ENCODE peak calls at places on chromosomes 11 and 22, in six cellular contexts. One of them, this sample, is unnamed.

GRCh38 chr22:23401910-23402274 is 178.2 kb downstream of the IGLL1 start:
- DNase-seq in putamen: no peak
- DNase-seq in activated T-helper 1 cell treated with anti-CD3 and anti-CD28 coated beads, Interleukin-12 subunit alpha, Interleukin-12 subunit beta, Interleukin-2, Interleukin-4 antibody, amounts not matched to agents 30 ng/mL and 10 ng/mL and 1 ng/mL, durations not matched to agents 14 hours and 24 hours and 36 hours: no peak
- DNase-seq in NCI-H2029 treated with DMSO at 0.1 percent for 48 hours: no peak
- DNase-seq in memory B cell: no peak
- DNase-seq in astrocyte of the spinal cord: no peak
- DNase-seq in this sample: no peak

GRCh38 chr22:46453006-46453828 is 84.2 kb downstream of the CELSR1 start:
- DNase-seq in putamen: no peak
- DNase-seq in activated T-helper 1 cell treated with anti-CD3 and anti-CD28 coated beads, Interleukin-12 subunit alpha, Interleukin-12 subunit beta, Interleukin-2, Interleukin-4 antibody, amounts not matched to agents 30 ng/mL and 10 ng/mL and 1 ng/mL, durations not matched to agents 14 hours and 24 hours and 36 hours: no peak
- DNase-seq in NCI-H2029 treated with DMSO at 0.1 percent for 48 hours: no peak
- DNase-seq in memory B cell: no peak
- DNase-seq in astrocyte of the spinal cord: no peak
- DNase-seq in this sample: no peak

GRCh38 chr22:20159088-20159487 is 8.2 kb upstream of the CCDC188 start:
- DNase-seq in putamen: no peak
- DNase-seq in activated T-helper 1 cell treated with anti-CD3 and anti-CD28 coated beads, Interleukin-12 subunit alpha, Interleukin-12 subunit beta, Interleukin-2, Interleukin-4 antibody, amounts not matched to agents 30 ng/mL and 10 ng/mL and 1 ng/mL, durations not matched to agents 14 hours and 24 hours and 36 hours: no peak
- DNase-seq in NCI-H2029 treated with DMSO at 0.1 percent for 48 hours: no peak
- DNase-seq in memory B cell: no peak
- DNase-seq in astrocyte of the spinal cord: no peak
- DNase-seq in this sample: no peak

GRCh38 chr11:59262419-59262818 is 49.7 kb upstream of the MPEG1 start:
- DNase-seq in putamen: no peak
- DNase-seq in activated T-helper 1 cell treated with anti-CD3 and anti-CD28 coated beads, Interleukin-12 subunit alpha, Interleukin-12 subunit beta, Interleukin-2, Interleukin-4 antibody, amounts not matched to agents 30 ng/mL and 10 ng/mL and 1 ng/mL, durations not matched to agents 14 hours and 24 hours and 36 hours: no peak
- DNase-seq in NCI-H2029 treated with DMSO at 0.1 percent for 48 hours: no peak
- DNase-seq in memory B cell: no peak
- DNase-seq in astrocyte of the spinal cord: no peak
- DNase-seq in this sample: no peak

GRCh38 chr11:65479184-65480145 is 19.4 kb upstream of the MALAT1 start:
- DNase-seq in putamen: peak; percentile 73
- DNase-seq in activated T-helper 1 cell treated with anti-CD3 and anti-CD28 coated beads, Interleukin-12 subunit alpha, Interleukin-12 subunit beta, Interleukin-2, Interleukin-4 antibody, amounts not matched to agents 30 ng/mL and 10 ng/mL and 1 ng/mL, durations not matched to agents 14 hours and 24 hours and 36 hours: no peak
- DNase-seq in NCI-H2029 treated with DMSO at 0.1 percent for 48 hours: no peak
- DNase-seq in memory B cell: no peak
- DNase-seq in astrocyte of the spinal cord: peak; percentile 84
- DNase-seq in this sample: no peak

GRCh38 chr11:76455331-76455730 is 10.5 kb downstream of the EMSY start:
- DNase-seq in putamen: no peak
- DNase-seq in activated T-helper 1 cell treated with anti-CD3 and anti-CD28 coated beads, Interleukin-12 subunit alpha, Interleukin-12 subunit beta, Interleukin-2, Interleukin-4 antibody, amounts not matched to agents 30 ng/mL and 10 ng/mL and 1 ng/mL, durations not matched to agents 14 hours and 24 hours and 36 hours: no peak
- DNase-seq in NCI-H2029 treated with DMSO at 0.1 percent for 48 hours: no peak
- DNase-seq in memory B cell: no peak
- DNase-seq in astrocyte of the spinal cord: peak; percentile 17
- DNase-seq in this sample: no peak

GRCh38 chr22:26648761-26649363 is 8.5 kb upstream of the MIAT start:
- DNase-seq in putamen: no peak
- DNase-seq in activated T-helper 1 cell treated with anti-CD3 and anti-CD28 coated beads, Interleukin-12 subunit alpha, Interleukin-12 subunit beta, Interleukin-2, Interleukin-4 antibody, amounts not matched to agents 30 ng/mL and 10 ng/mL and 1 ng/mL, durations not matched to agents 14 hours and 24 hours and 36 hours: no peak
- DNase-seq in NCI-H2029 treated with DMSO at 0.1 percent for 48 hours: peak; percentile 18
- DNase-seq in memory B cell: no peak
- DNase-seq in astrocyte of the spinal cord: no peak
- DNase-seq in this sample: no peak

GRCh38 chr11:115709297-115709696 is 205.1 kb upstream of the CADM1 start:
- DNase-seq in putamen: no peak
- DNase-seq in activated T-helper 1 cell treated with anti-CD3 and anti-CD28 coated beads, Interleukin-12 subunit alpha, Interleukin-12 subunit beta, Interleukin-2, Interleukin-4 antibody, amounts not matched to agents 30 ng/mL and 10 ng/mL and 1 ng/mL, durations not matched to agents 14 hours and 24 hours and 36 hours: no peak
- DNase-seq in NCI-H2029 treated with DMSO at 0.1 percent for 48 hours: no peak
- DNase-seq in memory B cell: peak; percentile 22
- DNase-seq in astrocyte of the spinal cord: no peak
- DNase-seq in this sample: no peak

GRCh38 chr22:20567993-20568417 is 60.6 kb downstream of the MED15 start:
- DNase-seq in putamen: no peak
- DNase-seq in activated T-helper 1 cell treated with anti-CD3 and anti-CD28 coated beads, Interleukin-12 subunit alpha, Interleukin-12 subunit beta, Interleukin-2, Interleukin-4 antibody, amounts not matched to agents 30 ng/mL and 10 ng/mL and 1 ng/mL, durations not matched to agents 14 hours and 24 hours and 36 hours: no peak
- DNase-seq in NCI-H2029 treated with DMSO at 0.1 percent for 48 hours: no peak
- DNase-seq in memory B cell: no peak
- DNase-seq in astrocyte of the spinal cord: peak; percentile 47
- DNase-seq in this sample: no peak

GRCh38 chr22:35752833-35753189 is 35.1 kb downstream of the APOL5 start:
- DNase-seq in putamen: no peak
- DNase-seq in activated T-helper 1 cell treated with anti-CD3 and anti-CD28 coated beads, Interleukin-12 subunit alpha, Interleukin-12 subunit beta, Interleukin-2, Interleukin-4 antibody, amounts not matched to agents 30 ng/mL and 10 ng/mL and 1 ng/mL, durations not matched to agents 14 hours and 24 hours and 36 hours: no peak
- DNase-seq in NCI-H2029 treated with DMSO at 0.1 percent for 48 hours: no peak
- DNase-seq in memory B cell: no peak
- DNase-seq in astrocyte of the spinal cord: no peak
- DNase-seq in this sample: no peak

GRCh38 chr11:92978226-92979111 is 9.0 kb downstream of the MTNR1B start:
- DNase-seq in putamen: no peak
- DNase-seq in activated T-helper 1 cell treated with anti-CD3 and anti-CD28 coated beads, Interleukin-12 subunit alpha, Interleukin-12 subunit beta, Interleukin-2, Interleukin-4 antibody, amounts not matched to agents 30 ng/mL and 10 ng/mL and 1 ng/mL, durations not matched to agents 14 hours and 24 hours and 36 hours: no peak
- DNase-seq in NCI-H2029 treated with DMSO at 0.1 percent for 48 hours: peak; percentile 91
- DNase-seq in memory B cell: no peak
- DNase-seq in astrocyte of the spinal cord: peak; percentile 59
- DNase-seq in this sample: no peak

GRCh38 chr11:8362899-8363298 is 99.2 kb upstream of the LMO1 start:
- DNase-seq in putamen: no peak
- DNase-seq in activated T-helper 1 cell treated with anti-CD3 and anti-CD28 coated beads, Interleukin-12 subunit alpha, Interleukin-12 subunit beta, Interleukin-2, Interleukin-4 antibody, amounts not matched to agents 30 ng/mL and 10 ng/mL and 1 ng/mL, durations not matched to agents 14 hours and 24 hours and 36 hours: no peak
- DNase-seq in NCI-H2029 treated with DMSO at 0.1 percent for 48 hours: no peak
- DNase-seq in memory B cell: no peak
- DNase-seq in astrocyte of the spinal cord: no peak
- DNase-seq in this sample: no peak

GRCh38 chr11:122137081-122137793 is 21.2 kb upstream of the BLID start:
- DNase-seq in putamen: no peak
- DNase-seq in activated T-helper 1 cell treated with anti-CD3 and anti-CD28 coated beads, Interleukin-12 subunit alpha, Interleukin-12 subunit beta, Interleukin-2, Interleukin-4 antibody, amounts not matched to agents 30 ng/mL and 10 ng/mL and 1 ng/mL, durations not matched to agents 14 hours and 24 hours and 36 hours: no peak
- DNase-seq in NCI-H2029 treated with DMSO at 0.1 percent for 48 hours: no peak
- DNase-seq in memory B cell: no peak
- DNase-seq in astrocyte of the spinal cord: peak; percentile 91
- DNase-seq in this sample: no peak

GRCh38 chr11:11978792-11979486 is 29.5 kb downstream of the DKK3 start:
- DNase-seq in putamen: no peak
- DNase-seq in activated T-helper 1 cell treated with anti-CD3 and anti-CD28 coated beads, Interleukin-12 subunit alpha, Interleukin-12 subunit beta, Interleukin-2, Interleukin-4 antibody, amounts not matched to agents 30 ng/mL and 10 ng/mL and 1 ng/mL, durations not matched to agents 14 hours and 24 hours and 36 hours: no peak
- DNase-seq in NCI-H2029 treated with DMSO at 0.1 percent for 48 hours: no peak
- DNase-seq in memory B cell: no peak
- DNase-seq in astrocyte of the spinal cord: peak; percentile 77
- DNase-seq in this sample: no peak

GRCh38 chr11:2348986-2349385 is 28.1 kb upstream of the CD81 start:
- DNase-seq in putamen: no peak
- DNase-seq in activated T-helper 1 cell treated with anti-CD3 and anti-CD28 coated beads, Interleukin-12 subunit alpha, Interleukin-12 subunit beta, Interleukin-2, Interleukin-4 antibody, amounts not matched to agents 30 ng/mL and 10 ng/mL and 1 ng/mL, durations not matched to agents 14 hours and 24 hours and 36 hours: no peak
- DNase-seq in NCI-H2029 treated with DMSO at 0.1 percent for 48 hours: no peak
- DNase-seq in memory B cell: no peak
- DNase-seq in astrocyte of the spinal cord: peak; percentile 14
- DNase-seq in this sample: no peak

GRCh38 chr11:87254582-87254981 is 216.8 kb downstream of the TMEM135 start:
- DNase-seq in putamen: no peak
- DNase-seq in activated T-helper 1 cell treated with anti-CD3 and anti-CD28 coated beads, Interleukin-12 subunit alpha, Interleukin-12 subunit beta, Interleukin-2, Interleukin-4 antibody, amounts not matched to agents 30 ng/mL and 10 ng/mL and 1 ng/mL, durations not matched to agents 14 hours and 24 hours and 36 hours: no peak
- DNase-seq in NCI-H2029 treated with DMSO at 0.1 percent for 48 hours: no peak
- DNase-seq in memory B cell: no peak
- DNase-seq in astrocyte of the spinal cord: no peak
- DNase-seq in this sample: no peak

GRCh38 chr11:130001491-130002351 is 914 bp downstream of the PRDM10 start:
- DNase-seq in putamen: peak; percentile 22
- DNase-seq in activated T-helper 1 cell treated with anti-CD3 and anti-CD28 coated beads, Interleukin-12 subunit alpha, Interleukin-12 subunit beta, Interleukin-2, Interleukin-4 antibody, amounts not matched to agents 30 ng/mL and 10 ng/mL and 1 ng/mL, durations not matched to agents 14 hours and 24 hours and 36 hours: peak; percentile 2
- DNase-seq in NCI-H2029 treated with DMSO at 0.1 percent for 48 hours: no peak
- DNase-seq in memory B cell: peak; percentile 20
- DNase-seq in astrocyte of the spinal cord: peak; percentile 24
- DNase-seq in this sample: no peak

GRCh38 chr11:66612458-66612857 is 4.0 kb upstream of the RBM14 start:
- DNase-seq in putamen: no peak
- DNase-seq in activated T-helper 1 cell treated with anti-CD3 and anti-CD28 coated beads, Interleukin-12 subunit alpha, Interleukin-12 subunit beta, Interleukin-2, Interleukin-4 antibody, amounts not matched to agents 30 ng/mL and 10 ng/mL and 1 ng/mL, durations not matched to agents 14 hours and 24 hours and 36 hours: no peak
- DNase-seq in NCI-H2029 treated with DMSO at 0.1 percent for 48 hours: no peak
- DNase-seq in memory B cell: no peak
- DNase-seq in astrocyte of the spinal cord: no peak
- DNase-seq in this sample: no peak

GRCh38 chr11:65424200-65425104 is 1.9 kb downstream of the NEAT1 start:
- DNase-seq in putamen: no peak
- DNase-seq in activated T-helper 1 cell treated with anti-CD3 and anti-CD28 coated beads, Interleukin-12 subunit alpha, Interleukin-12 subunit beta, Interleukin-2, Interleukin-4 antibody, amounts not matched to agents 30 ng/mL and 10 ng/mL and 1 ng/mL, durations not matched to agents 14 hours and 24 hours and 36 hours: peak; percentile 44
- DNase-seq in NCI-H2029 treated with DMSO at 0.1 percent for 48 hours: no peak
- DNase-seq in memory B cell: peak; percentile 45
- DNase-seq in astrocyte of the spinal cord: peak; percentile 51
- DNase-seq in this sample: peak; percentile 35

GRCh38 chr11:12683857-12684256 is 9.6 kb downstream of the TEAD1 start:
- DNase-seq in putamen: no peak
- DNase-seq in activated T-helper 1 cell treated with anti-CD3 and anti-CD28 coated beads, Interleukin-12 subunit alpha, Interleukin-12 subunit beta, Interleukin-2, Interleukin-4 antibody, amounts not matched to agents 30 ng/mL and 10 ng/mL and 1 ng/mL, durations not matched to agents 14 hours and 24 hours and 36 hours: no peak
- DNase-seq in NCI-H2029 treated with DMSO at 0.1 percent for 48 hours: no peak
- DNase-seq in memory B cell: no peak
- DNase-seq in astrocyte of the spinal cord: no peak
- DNase-seq in this sample: no peak

GRCh38 chr11:92707173-92707619 is 262.3 kb upstream of the MTNR1B start:
- DNase-seq in putamen: no peak
- DNase-seq in activated T-helper 1 cell treated with anti-CD3 and anti-CD28 coated beads, Interleukin-12 subunit alpha, Interleukin-12 subunit beta, Interleukin-2, Interleukin-4 antibody, amounts not matched to agents 30 ng/mL and 10 ng/mL and 1 ng/mL, durations not matched to agents 14 hours and 24 hours and 36 hours: no peak
- DNase-seq in NCI-H2029 treated with DMSO at 0.1 percent for 48 hours: peak; percentile 91
- DNase-seq in memory B cell: no peak
- DNase-seq in astrocyte of the spinal cord: no peak
- DNase-seq in this sample: no peak

GRCh38 chr22:47031628-47031915 is 269.1 kb downstream of the TBC1D22A start:
- DNase-seq in putamen: no peak
- DNase-seq in activated T-helper 1 cell treated with anti-CD3 and anti-CD28 coated beads, Interleukin-12 subunit alpha, Interleukin-12 subunit beta, Interleukin-2, Interleukin-4 antibody, amounts not matched to agents 30 ng/mL and 10 ng/mL and 1 ng/mL, durations not matched to agents 14 hours and 24 hours and 36 hours: no peak
- DNase-seq in NCI-H2029 treated with DMSO at 0.1 percent for 48 hours: no peak
- DNase-seq in memory B cell: no peak
- DNase-seq in astrocyte of the spinal cord: no peak
- DNase-seq in this sample: no peak

GRCh38 chr11:30046211-30046945 is 29.5 kb upstream of the KCNA4 start:
- DNase-seq in putamen: no peak
- DNase-seq in activated T-helper 1 cell treated with anti-CD3 and anti-CD28 coated beads, Interleukin-12 subunit alpha, Interleukin-12 subunit beta, Interleukin-2, Interleukin-4 antibody, amounts not matched to agents 30 ng/mL and 10 ng/mL and 1 ng/mL, durations not matched to agents 14 hours and 24 hours and 36 hours: no peak
- DNase-seq in NCI-H2029 treated with DMSO at 0.1 percent for 48 hours: no peak
- DNase-seq in memory B cell: no peak
- DNase-seq in astrocyte of the spinal cord: no peak
- DNase-seq in this sample: no peak

GRCh38 chr11:83042966-83043711 is 28.6 kb downstream of the RAB30 start:
- DNase-seq in putamen: no peak
- DNase-seq in activated T-helper 1 cell treated with anti-CD3 and anti-CD28 coated beads, Interleukin-12 subunit alpha, Interleukin-12 subunit beta, Interleukin-2, Interleukin-4 antibody, amounts not matched to agents 30 ng/mL and 10 ng/mL and 1 ng/mL, durations not matched to agents 14 hours and 24 hours and 36 hours: no peak
- DNase-seq in NCI-H2029 treated with DMSO at 0.1 percent for 48 hours: no peak
- DNase-seq in memory B cell: no peak
- DNase-seq in astrocyte of the spinal cord: no peak
- DNase-seq in this sample: no peak

GRCh38 chr11:27646051-27646818 is 54.0 kb downstream of the BDNF start:
- DNase-seq in putamen: no peak
- DNase-seq in activated T-helper 1 cell treated with anti-CD3 and anti-CD28 coated beads, Interleukin-12 subunit alpha, Interleukin-12 subunit beta, Interleukin-2, Interleukin-4 antibody, amounts not matched to agents 30 ng/mL and 10 ng/mL and 1 ng/mL, durations not matched to agents 14 hours and 24 hours and 36 hours: no peak
- DNase-seq in NCI-H2029 treated with DMSO at 0.1 percent for 48 hours: no peak
- DNase-seq in memory B cell: no peak
- DNase-seq in astrocyte of the spinal cord: no peak
- DNase-seq in this sample: no peak